ENCODE peak calls at places on chromosomes 1 and 21, in five cellular contexts. J, F, T, W and R are unnamed samples.

GRCh38 chr1:18225236-18225904 is 117.8 kb downstream of the IGSF21 start:
- DNase-seq in F (no peak), J (no peak), W (peak; percentile 36), T (no peak), R (no peak)

GRCh38 chr1:85344256-85344694 is 67.8 kb upstream of the BCL10 start:
- DNase-seq in F (no peak), T (peak; percentile 27), J (peak; percentile 81), W (peak; percentile 20), R (peak; percentile 77)

GRCh38 chr21:27715131-27715530 is 748.2 kb upstream of the ADAMTS5 start:
- DNase-seq in T (no peak), J (no peak), W (no peak), F (no peak), R (no peak)

GRCh38 chr1:243580072-243580471 is 270.0 kb downstream of the AKT3 start:
- DNase-seq in F (no peak), J (peak; percentile 8), T (no peak), W (no peak), R (peak; percentile 1)

GRCh38 chr21:16007933-16008332 is 278.2 kb downstream of the USP25 start:
- DNase-seq in F (no peak), J (no peak), T (no peak), W (no peak), R (no peak)

GRCh38 chr1:81832573-81832972 is 31.8 kb downstream of the ADGRL2 start:
- DNase-seq in W (no peak), J (peak; percentile 47), T (no peak), F (no peak), R (peak; percentile 3)

GRCh38 chr1:54984126-54984842 is 3.9 kb downstream of the TMEM61 start:
- DNase-seq in J (no peak), T (no peak), W (no peak), F (peak; percentile 34), R (no peak)

GRCh38 chr1:102891868-102892625 is 216.3 kb downstream of the COL11A1 start:
- DNase-seq in W (no peak), J (peak; percentile 16), T (no peak), F (no peak), R (peak; percentile 53)

GRCh38 chr1:234331511-234331910 is 41.7 kb upstream of the COA6 start:
- DNase-seq in F (no peak), J (no peak), W (no peak), T (no peak), R (no peak)

GRCh38 chr1:6092211-6092610 is 46.5 kb downstream of the KCNAB2 start:
- DNase-seq in J (no peak), F (no peak), W (no peak), T (no peak), R (no peak)

GRCh38 chr1:212607206-212607923 is 1.2 kb upstream of the ATF3 start:
- DNase-seq in W (peak; percentile 36), J (peak; percentile 33), F (peak; percentile 21), T (peak; percentile 81), R (no peak)

GRCh38 chr1:235093685-235094592 is 34.7 kb downstream of the TOMM20 start:
- DNase-seq in T (peak; percentile 61), J (peak; percentile 71), W (peak; percentile 88), F (peak; percentile 54), R (peak; percentile 69)

GRCh38 chr1:203048555-203049051 is 22.3 kb downstream of the PPFIA4 start:
- DNase-seq in W (peak; percentile 65), F (no peak), T (no peak), J (no peak), R (no peak)